ENCODE peak calls at places on chromosomes 12 and 14, in six cellular contexts. T is psoas muscle, F is body of pancreas, U is suprapubic skin, E is A549, B is heart right ventricle. R is an unnamed sample.

GRCh38 chr12:7345232-7345631 is 41.4 kb downstream of the ACSM4 start:
- DNase-seq in T (no peak), F (no peak), U (no peak), E (no peak), B (no peak), R (no peak)

GRCh38 chr14:51807355-51807754 is 53.1 kb upstream of the GNG2 start:
- DNase-seq in T (no peak), F (no peak), U (no peak), E (no peak), B (no peak), R (no peak)

GRCh38 chr12:132668191-132669088 is 18.7 kb downstream of the POLE start:
- DNase-seq in T (no peak), F (no peak), U (no peak), E (no peak), B (no peak), R (no peak)

GRCh38 chr14:74518221-74518620 is 24.7 kb downstream of the ISCA2 start:
- DNase-seq in T (no peak), F (no peak), U (no peak), E (no peak), B (no peak), R (no peak)

GRCh38 chr14:24058260-24058950 is 6.6 kb downstream of the CARMIL3 start:
- DNase-seq in T (peak), F (peak), U (no peak), E (peak), B (peak), R (peak)

GRCh38 chr14:77641534-77642341 is 25.3 kb upstream of the SPTLC2 start:
- DNase-seq in T (peak), F (peak), U (peak), E (no peak), B (peak), R (peak)

GRCh38 chr12:54945082-54945481 is 39.5 kb downstream of the TESPA1 start:
- DNase-seq in T (no peak), F (no peak), U (no peak), E (no peak), B (no peak), R (peak)

GRCh38 chr14:88191605-88192004 is 131.5 kb downstream of the KCNK10 start:
- DNase-seq in T (no peak), F (no peak), U (no peak), E (no peak), B (no peak), R (no peak)

GRCh38 chr12:19402211-19402610 is 37.1 kb upstream of the AEBP2 start:
- DNase-seq in T (no peak), F (no peak), U (no peak), E (no peak), B (no peak), R (no peak)

GRCh38 chr14:35482994-35483515 is 50.9 kb upstream of the INSM2 start:
- DNase-seq in T (no peak), F (no peak), U (no peak), E (no peak), B (no peak), R (no peak)

GRCh38 chr12:116604883-116605641 is 45.9 kb downstream of the MAP1LC3B2 start:
- DNase-seq in T (no peak), F (no peak), U (no peak), E (no peak), B (no peak), R (no peak)

GRCh38 chr12:80692114-80692513 is 15.3 kb upstream of the MYF6 start:
- DNase-seq in T (peak), F (no peak), U (no peak), E (no peak), B (no peak), R (no peak)

GRCh38 chr12:92046557-92046956 is 99.1 kb downstream of the BTG1 start:
- DNase-seq in T (no peak), F (no peak), U (no peak), E (no peak), B (no peak), R (no peak)

GRCh38 chr14:93375673-93376156 is 28.7 kb downstream of the COX8C start:
- DNase-seq in T (no peak), F (no peak), U (no peak), E (no peak), B (no peak), R (no peak)

GRCh38 chr12:54058189-54058917 is 4.7 kb downstream of the HOXC4 start:
- DNase-seq in T (no peak), F (no peak), U (no peak), E (no peak), B (no peak), R (no peak)

GRCh38 chr14:90454041-90455000 is 57.5 kb downstream of the CALM1 start:
- DNase-seq in T (peak), F (peak), U (no peak), E (peak), B (peak), R (peak)

GRCh38 chr12:49276304-49277290 is 11.7 kb downstream of the TUBA1C start:
- DNase-seq in T (no peak), F (no peak), U (no peak), E (no peak), B (no peak), R (no peak)

GRCh38 chr14:65290830-65291229 is 121.7 kb upstream of the FUT8 start:
- DNase-seq in T (no peak), F (no peak), U (no peak), E (no peak), B (no peak), R (no peak)

DNA sequence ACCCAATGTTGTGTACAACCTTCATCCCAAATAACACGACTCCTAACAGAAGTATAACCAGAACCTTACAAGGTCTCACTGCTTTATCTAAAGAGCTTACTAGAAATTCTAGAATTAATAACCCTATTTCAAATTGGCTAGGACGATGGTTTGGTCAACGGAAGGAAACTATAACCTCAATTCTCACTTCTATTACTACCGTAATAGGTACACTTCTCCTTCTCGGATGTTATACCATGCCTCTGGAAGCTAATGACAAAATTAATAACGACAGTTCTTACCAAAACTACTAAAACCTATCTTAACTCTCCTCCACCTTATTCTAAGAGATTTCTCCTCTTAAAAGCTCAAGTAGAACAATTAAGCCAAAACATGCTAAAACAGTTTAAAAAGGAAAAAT is 23.6 kb upstream of the UBC start:
- DNase-seq in T (no peak), F (no peak), U (no peak), E (no peak), B (no peak), R (no peak)
- H3K27ac ChIP-seq in T (peak), F (no peak), U (peak), E (peak), B (peak), R (peak)

GRCh38 chr12:127145929-127146789 is 1120.8 kb upstream of the TMEM132C start:
- DNase-seq in T (peak), F (peak), U (peak), E (peak), B (peak), R (peak)
- H3K27ac ChIP-seq in T (peak), F (no peak), U (no peak), E (peak), B (peak), R (peak)

GRCh38 chr12:120238839-120239445 is 26.6 kb downstream of the PXN start:
- DNase-seq in T (no peak), F (no peak), U (no peak), E (no peak), B (no peak), R (no peak)
- H3K27ac ChIP-seq in T (peak), F (no peak), U (peak), E (peak), B (peak), R (peak)

DNA sequence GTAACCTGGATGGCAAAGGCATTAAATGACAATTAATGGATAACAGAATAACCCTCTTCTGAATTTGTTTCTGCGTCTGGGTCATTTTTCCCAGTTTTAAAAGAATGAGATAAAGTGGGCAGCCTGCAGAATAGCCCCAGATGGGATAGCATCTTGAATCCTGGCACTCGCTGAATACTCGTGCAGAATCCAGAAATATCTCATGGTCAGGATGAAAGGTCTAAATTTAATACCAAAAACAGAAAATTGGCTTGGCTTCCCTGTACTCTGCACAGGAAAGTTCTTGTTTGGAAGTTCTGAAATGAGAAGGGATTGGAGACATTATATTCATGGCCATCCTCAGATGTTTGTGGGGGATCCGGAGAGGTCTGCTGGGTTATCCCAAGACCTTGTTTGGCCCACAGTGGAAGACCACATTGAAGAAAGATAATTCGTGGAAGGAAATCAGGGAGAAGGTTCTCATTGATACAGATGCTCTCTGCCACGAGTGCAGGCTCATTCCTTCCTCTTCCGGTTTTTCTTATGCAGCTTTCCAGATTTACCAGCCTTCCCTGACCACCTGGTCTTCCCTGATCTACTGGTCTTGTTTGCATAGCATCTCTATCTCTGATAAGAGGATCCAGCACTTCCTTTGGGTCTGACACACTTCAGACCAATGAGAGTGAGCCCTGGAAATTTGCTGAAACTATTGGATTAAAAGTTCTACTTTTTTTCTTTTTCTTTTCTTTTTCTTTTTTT is 6.0 kb upstream of the IFT81 start:
- DNase-seq in T (no peak), F (no peak), U (no peak), E (no peak), B (no peak), R (no peak)
- H3K27ac ChIP-seq in T (no peak), F (no peak), U (no peak), E (peak), B (no peak), R (no peak)

DNA sequence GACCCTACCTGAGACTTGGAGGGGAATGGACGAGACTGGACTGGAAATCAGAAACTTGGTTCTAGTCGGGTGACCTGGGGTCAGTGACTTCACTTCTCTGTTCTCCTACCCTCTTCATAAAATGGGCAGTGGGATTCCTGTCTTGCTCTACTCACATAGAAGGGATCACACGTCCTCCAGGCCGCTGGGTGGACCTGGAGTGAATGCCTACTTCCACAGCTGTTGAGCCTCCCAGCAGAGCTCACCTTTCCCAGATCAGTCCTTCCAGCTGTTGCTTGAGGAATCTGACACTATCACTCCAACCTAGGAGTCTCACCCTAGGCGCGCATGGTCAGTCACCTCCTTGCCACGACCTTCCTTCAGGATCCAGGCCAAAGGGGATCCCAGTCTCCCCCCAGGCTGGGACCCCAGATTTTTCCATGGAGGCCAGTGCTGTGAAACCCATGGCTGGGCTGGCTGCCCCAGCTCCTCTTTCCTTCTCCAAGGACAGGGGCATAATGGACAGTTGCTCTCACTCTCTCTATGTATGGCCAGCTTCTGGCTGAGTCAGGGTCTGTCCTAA is 641 bp downstream of the ACVRL1 start:
- DNase-seq in T (no peak), F (no peak), U (no peak), E (no peak), B (no peak), R (no peak)
- H3K27ac ChIP-seq in T (peak), F (peak), U (peak), E (no peak), B (peak), R (peak)

GRCh38 chr14:20428010-20428365 is 8.0 kb downstream of the KLHL33 start:
- DNase-seq in T (no peak), F (no peak), U (no peak), E (no peak), B (no peak), R (no peak)
- H3K27ac ChIP-seq in T (peak), F (no peak), U (no peak), E (no peak), B (no peak), R (no peak)

GRCh38 chr14:48704639-48705038 is 881.5 kb downstream of the RPS29 start:
- DNase-seq in T (no peak), F (no peak), U (no peak), E (no peak), B (no peak), R (no peak)
- H3K27ac ChIP-seq in T (no peak), F (no peak), U (no peak), E (no peak), B (no peak), R (no peak)

DNA sequence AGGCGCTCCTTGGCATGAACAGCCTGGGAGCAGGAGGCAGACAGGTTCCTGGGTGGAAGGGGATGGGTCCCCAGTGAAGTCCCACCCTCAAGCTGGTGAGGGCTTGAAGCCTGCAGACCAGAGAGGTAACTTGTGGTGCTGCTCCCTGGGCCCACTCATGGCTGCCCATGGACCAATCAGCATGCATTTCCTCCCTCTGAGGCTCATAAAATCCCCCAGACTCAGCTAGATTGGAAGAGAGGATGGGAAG is 50.2 kb downstream of the A2M start:
- DNase-seq in T (no peak), F (no peak), U (no peak), E (no peak), B (no peak), R (no peak)
- H3K27ac ChIP-seq in T (peak), F (peak), U (peak), E (peak), B (peak), R (peak)

GRCh38 chr14:61505815-61506809 is 184.7 kb downstream of the PRKCH start:
- DNase-seq in T (no peak), F (no peak), U (no peak), E (no peak), B (no peak), R (no peak)
- H3K27ac ChIP-seq in T (no peak), F (no peak), U (no peak), E (peak), B (no peak), R (no peak)

GRCh38 chr12:100346660-100347059 is 10.2 kb upstream of the SLC17A8 start:
- DNase-seq in T (no peak), F (no peak), U (no peak), E (no peak), B (no peak), R (no peak)
- H3K27ac ChIP-seq in T (no peak), F (no peak), U (no peak), E (no peak), B (no peak), R (no peak)